ENCODE peak calls at places on chromosomes 7 and 10, in ten cellular contexts. A, G, N, B, J, K, L, S, M and Y are unnamed samples.

GRCh38 chr10:73800560-73801252 is 10.7 kb downstream of the NDST2 start:
- DNase-seq in A (no peak), G (no peak), N (no peak), B (no peak), J (no peak), K (no peak), L (no peak), S (no peak), M (no peak), Y (no peak)

GRCh38 chr10:61994404-61995031 is 93.0 kb downstream of the ARID5B start:
- DNase-seq in A (no peak), G (no peak), N (no peak), B (no peak), J (no peak), K (no peak), L (no peak), S (peak), M (no peak), Y (no peak)

GRCh38 chr10:63217120-63217605 is 84.0 kb downstream of the NRBF2 start:
- DNase-seq in A (peak), G (peak), N (no peak), B (peak), J (peak), K (no peak), L (no peak), S (no peak), M (no peak), Y (peak)

GRCh38 chr7:149226840-149227494 is 12.5 kb upstream of the ZNF212 start:
- DNase-seq in A (no peak), G (no peak), N (no peak), B (no peak), J (no peak), K (no peak), L (no peak), S (no peak), M (peak), Y (peak)

GRCh38 chr7:93048136-93048930 is 69.4 kb downstream of the SAMD9 start:
- DNase-seq in A (peak), G (no peak), N (no peak), B (peak), J (peak), K (no peak), L (no peak), S (no peak), M (no peak), Y (peak)

GRCh38 chr7:68697821-68698280 is 900.4 kb upstream of the AUTS2 start:
- DNase-seq in A (no peak), G (no peak), N (no peak), B (peak), J (peak), K (no peak), L (peak), S (no peak), M (no peak), Y (peak)

GRCh38 chr10:131769691-131770090 is 131.1 kb upstream of the PPP2R2D start:
- DNase-seq in A (no peak), G (no peak), N (no peak), B (no peak), J (no peak), K (no peak), L (no peak), S (no peak), M (no peak), Y (no peak)

GRCh38 chr10:100184426-100185219 is 1.2 kb downstream of the ERLIN1 start:
- DNase-seq in A (peak), G (no peak), N (no peak), B (peak), J (peak), K (no peak), L (no peak), S (no peak), M (no peak), Y (no peak)

GRCh38 chr7:91198371-91198770 is 65.9 kb upstream of the FZD1 start:
- DNase-seq in A (no peak), G (no peak), N (no peak), B (peak), J (no peak), K (no peak), L (no peak), S (no peak), M (no peak), Y (no peak)

GRCh38 chr10:36629476-36629875 is 495.9 kb upstream of the ANKRD30A start:
- DNase-seq in A (no peak), G (no peak), N (no peak), B (no peak), J (no peak), K (no peak), L (no peak), S (no peak), M (no peak), Y (no peak)

GRCh38 chr10:23063387-23064287 is 31.7 kb upstream of the MSRB2 start:
- DNase-seq in A (peak), G (peak), N (no peak), B (peak), J (peak), K (no peak), L (no peak), S (no peak), M (no peak), Y (peak)

GRCh38 chr7:154789404-154789803 is 213.5 kb downstream of the PAXIP1 start:
- DNase-seq in A (no peak), G (no peak), N (no peak), B (no peak), J (no peak), K (no peak), L (no peak), S (no peak), M (no peak), Y (no peak)

GRCh38 chr10:69716711-69717560 is 84.8 kb upstream of the COL13A1 start:
- DNase-seq in A (peak), G (peak), N (no peak), B (peak), J (peak), K (peak), L (no peak), S (peak), M (peak), Y (no peak)

GRCh38 chr7:83947260-83947659 is 247.3 kb downstream of the SEMA3A start:
- DNase-seq in A (no peak), G (no peak), N (no peak), B (no peak), J (no peak), K (no peak), L (no peak), S (peak), M (peak), Y (no peak)

GRCh38 chr10:110006358-110007170 is 1.2 kb upstream of the ADD3 start:
- DNase-seq in A (peak), G (peak), N (peak), B (peak), J (peak), K (peak), L (no peak), S (peak), M (peak), Y (peak)

GRCh38 chr10:69215405-69216176 is 4.5 kb upstream of the HKDC1 start:
- DNase-seq in A (no peak), G (no peak), N (no peak), B (no peak), J (peak), K (no peak), L (no peak), S (no peak), M (no peak), Y (no peak)

GRCh38 chr7:30068117-30068516 is 39.9 kb downstream of the PLEKHA8 start:
- DNase-seq in A (peak), G (peak), N (no peak), B (peak), J (peak), K (no peak), L (peak), S (no peak), M (no peak), Y (peak)

GRCh38 chr7:31493714-31494181 is 20.1 kb upstream of the ITPRID1 start:
- DNase-seq in A (peak), G (no peak), N (no peak), B (no peak), J (peak), K (no peak), L (no peak), S (peak), M (no peak), Y (no peak)

GRCh38 chr10:85741626-85742300 is 624.8 kb downstream of the GRID1 start:
- DNase-seq in A (no peak), G (no peak), N (peak), B (no peak), J (no peak), K (no peak), L (no peak), S (no peak), M (no peak), Y (no peak)

GRCh38 chr10:130246113-130246512 is 109.9 kb downstream of the GLRX3 start:
- DNase-seq in A (no peak), G (no peak), N (no peak), B (no peak), J (no peak), K (no peak), L (no peak), S (no peak), M (no peak), Y (no peak)

GRCh38 chr7:41156268-41156667 is 546.6 kb downstream of the INHBA start:
- DNase-seq in A (no peak), G (no peak), N (no peak), B (peak), J (peak), K (no peak), L (no peak), S (no peak), M (no peak), Y (no peak)

GRCh38 chr7:116574025-116574822 is 49.4 kb downstream of the CAV1 start:
- DNase-seq in A (no peak), G (no peak), N (no peak), B (no peak), J (no peak), K (no peak), L (no peak), S (no peak), M (no peak), Y (no peak)

GRCh38 chr10:74949434-74949833 is 123.0 kb downstream of the KAT6B start:
- DNase-seq in A (peak), G (no peak), N (no peak), B (peak), J (peak), K (no peak), L (no peak), S (no peak), M (no peak), Y (no peak)

GRCh38 chr7:109449760-109450159 is 880.1 kb downstream of the DNAJB9 start:
- DNase-seq in A (no peak), G (no peak), N (no peak), B (no peak), J (no peak), K (no peak), L (no peak), S (no peak), M (no peak), Y (no peak)

GRCh38 chr7:45145881-45146280 is 11.7 kb upstream of the RAMP3 start:
- DNase-seq in A (no peak), G (no peak), N (no peak), B (no peak), J (no peak), K (no peak), L (no peak), S (no peak), M (no peak), Y (no peak)

GRCh38 chr7:45148653-45148973 is 9.0 kb upstream of the RAMP3 start:
- DNase-seq in A (no peak), G (no peak), N (no peak), B (no peak), J (no peak), K (no peak), L (no peak), S (no peak), M (no peak), Y (no peak)

GRCh38 chr7:45149606-45150005 is 8.0 kb upstream of the RAMP3 start:
- DNase-seq in A (no peak), G (no peak), N (no peak), B (no peak), J (no peak), K (no peak), L (no peak), S (no peak), M (no peak), Y (no peak)

GRCh38 chr7:45147858-45148652 is 9.5 kb upstream of the RAMP3 start:
- DNase-seq in A (no peak), G (no peak), N (no peak), B (no peak), J (no peak), K (no peak), L (no peak), S (no peak), M (no peak), Y (no peak)

GRCh38 chr7:45146531-45147379 is 10.8 kb upstream of the RAMP3 start:
- DNase-seq in A (no peak), G (no peak), N (no peak), B (no peak), J (no peak), K (no peak), L (no peak), S (no peak), M (no peak), Y (no peak)
- TF ChIP-seq CTCF in A (no peak), G (no peak), N (no peak), B (no peak), J (no peak), K (no peak), L (no peak), S (no peak), M (no peak), Y (no peak)

GRCh38 chr7:126803990-126804389 is 448.8 kb downstream of the GRM8 start:
- DNase-seq in A (peak), G (peak), N (no peak), B (no peak), J (peak), K (no peak), L (no peak), S (no peak), M (peak), Y (no peak)
- H3K4me3 ChIP-seq in A (no peak), G (no peak), N (no peak), B (no peak), J (no peak), K (no peak), L (no peak), S (no peak), M (no peak), Y (no peak)

DNA sequence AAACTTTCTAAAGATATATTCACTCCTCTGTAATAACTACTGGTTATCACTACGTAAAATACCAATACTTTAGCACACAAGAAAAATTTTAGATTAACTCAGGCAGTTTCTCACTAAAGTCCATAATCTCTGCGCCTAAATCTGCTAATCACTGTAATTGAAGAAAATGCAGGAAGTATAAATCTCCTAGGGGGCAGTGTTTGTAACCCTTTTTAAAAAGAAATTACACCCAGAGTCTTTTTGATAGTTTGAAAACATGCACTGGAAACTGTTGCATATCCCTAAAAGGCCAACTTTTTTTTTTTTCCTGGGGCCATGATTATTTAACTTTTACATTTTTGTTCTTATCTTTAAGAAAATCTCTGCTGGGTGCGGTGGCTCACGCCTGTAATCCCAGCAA is 209.6 kb downstream of the KIAA1217 start:
- DNase-seq in A (no peak), G (no peak), N (no peak), B (no peak), J (no peak), K (no peak), L (no peak), S (no peak), M (no peak), Y (peak)
- TF ChIP-seq CTCF in A (peak), G (peak), N (no peak), B (peak), J (peak), K (no peak), L (no peak), S (no peak), M (peak), Y (no peak)

DNA sequence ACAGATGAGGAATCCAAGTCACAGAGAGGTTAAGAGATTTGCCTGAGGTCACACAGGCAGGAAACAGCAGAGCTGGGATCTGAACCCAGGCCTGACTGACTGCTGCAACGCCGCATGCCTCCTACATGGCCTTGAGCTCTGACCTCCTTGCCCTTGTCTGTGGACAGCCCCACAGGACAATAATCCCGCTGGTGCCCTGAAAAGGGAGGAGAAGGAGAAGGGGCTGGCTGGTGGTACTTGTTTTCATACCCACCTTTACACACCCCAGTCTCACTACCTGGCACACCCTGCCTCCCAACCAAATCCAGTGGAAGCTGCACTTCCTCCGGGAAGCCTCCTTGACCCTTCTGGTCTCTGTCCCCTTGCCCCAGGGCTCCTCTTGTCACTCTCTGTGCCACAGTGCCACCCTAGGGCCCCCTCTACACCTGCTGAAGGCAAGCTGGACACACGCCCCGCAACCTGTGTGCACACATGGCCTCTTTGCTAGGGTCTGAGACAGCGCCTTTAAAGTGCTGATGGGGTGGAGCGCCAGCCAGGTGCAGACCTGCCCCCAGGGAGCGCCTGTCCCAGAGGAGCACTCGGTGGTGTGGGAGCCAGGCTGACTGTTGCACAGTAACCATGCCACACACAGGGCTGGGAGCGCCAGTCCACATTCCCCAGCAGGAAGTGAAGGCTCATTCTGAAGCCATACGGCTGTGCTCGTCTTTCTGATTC is 38.6 kb downstream of the ZCCHC24 start:
- DNase-seq in A (no peak), G (no peak), N (no peak), B (no peak), J (no peak), K (no peak), L (no peak), S (no peak), M (no peak), Y (peak)
- H3K4me3 ChIP-seq in A (no peak), G (no peak), N (no peak), B (no peak), J (no peak), K (no peak), L (no peak), S (no peak), M (no peak), Y (no peak)

GRCh38 chr10:53453196-53453595 is 680.6 kb upstream of the MBL2 start:
- DNase-seq in A (no peak), G (no peak), N (no peak), B (no peak), J (no peak), K (no peak), L (no peak), S (no peak), M (no peak), Y (no peak)
- TF ChIP-seq CTCF in A (no peak), G (no peak), N (no peak), B (no peak), J (peak), K (no peak), L (no peak), S (no peak), M (no peak), Y (no peak)

DNA sequence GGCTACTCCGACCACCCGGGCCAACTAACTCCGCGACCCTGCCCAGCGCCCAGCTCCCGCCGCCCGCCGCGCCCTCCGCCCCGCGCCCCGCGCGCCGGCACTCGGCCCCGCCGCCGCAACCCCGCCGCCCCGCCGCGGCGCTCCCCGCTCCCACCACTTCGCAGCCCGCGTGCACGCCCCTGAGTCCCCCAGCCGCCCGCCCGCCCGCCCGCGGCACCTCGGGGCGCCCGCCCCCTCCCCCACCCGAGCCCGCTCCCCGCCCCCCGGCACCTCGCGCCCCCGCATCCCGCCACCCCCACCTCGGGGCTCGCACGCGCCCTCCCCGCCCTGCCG is 598 bp downstream of the JAZF1 start:
- DNase-seq in A (no peak), G (no peak), N (no peak), B (no peak), J (no peak), K (no peak), L (no peak), S (no peak), M (no peak), Y (no peak)
- H3K4me3 ChIP-seq in A (peak), G (peak), N (peak), B (peak), J (peak), K (peak), L (peak), S (peak), M (no peak), Y (peak)